ENCODE peak calls at places on chromosome 1, in ten cellular contexts. U, Q, C, L, M, D, B, X, N and K are unnamed samples.

GRCh38 chr1:245380790-245381535 is 226.2 kb downstream of the KIF26B start:
- DNase-seq in L (no peak), N (no peak), Q (no peak), M (no peak), X (no peak), B (no peak), C (no peak), D (no peak), U (no peak), K (no peak)

GRCh38 chr1:229282295-229282823 is 11.4 kb downstream of the RAB4A start:
- DNase-seq in N (no peak), U (no peak), B (no peak), C (no peak), D (no peak), M (no peak), X (no peak), L (no peak), Q (no peak), K (no peak)

GRCh38 chr1:154239491-154239890 is 18.7 kb downstream of the UBAP2L start:
- DNase-seq in C (no peak), U (no peak), X (no peak), M (no peak), Q (no peak), D (no peak), B (no peak), N (no peak), L (no peak), K (no peak)

GRCh38 chr1:228381336-228381735 is 25.3 kb downstream of the TRIM11 start:
- DNase-seq in U (no peak), L (no peak), Q (no peak), B (peak), M (no peak), D (no peak), C (no peak), N (no peak), X (no peak), K (no peak)

GRCh38 chr1:159942700-159943640 is 2.4 kb downstream of the IGSF9 start:
- DNase-seq in M (no peak), C (peak), Q (no peak), N (no peak), L (no peak), D (no peak), B (no peak), X (no peak), U (no peak), K (no peak)

GRCh38 chr1:147612366-147612765 is 58.0 kb downstream of the ACP6 start:
- DNase-seq in Q (no peak), L (no peak), M (no peak), X (no peak), B (no peak), U (no peak), D (no peak), C (no peak), N (no peak), K (peak)

GRCh38 chr1:239678181-239678580 is 291.8 kb downstream of the CHRM3 start:
- DNase-seq in U (no peak), Q (no peak), M (no peak), C (no peak), L (no peak), B (no peak), X (no peak), D (no peak), N (no peak), K (no peak)

GRCh38 chr1:22296701-22297591 is 154.0 kb upstream of the WNT4 start:
- DNase-seq in X (peak), D (no peak), C (no peak), Q (no peak), U (no peak), L (no peak), B (no peak), M (no peak), N (no peak), K (peak)

GRCh38 chr1:244435562-244436205 is 16.0 kb downstream of the ADSS2 start:
- DNase-seq in N (no peak), B (peak), U (peak), X (peak), D (no peak), Q (no peak), M (no peak), C (peak), L (peak), K (peak)

GRCh38 chr1:3598051-3598471 is 13.2 kb downstream of the MEGF6 start:
- DNase-seq in B (no peak), D (no peak), X (no peak), N (no peak), M (peak), C (no peak), Q (no peak), U (no peak), L (peak), K (no peak)

GRCh38 chr1:240237305-240237721 is 145.6 kb downstream of the FMN2 start:
- DNase-seq in D (no peak), N (no peak), C (no peak), U (peak), L (peak), X (peak), Q (no peak), M (no peak), B (peak), K (peak)

GRCh38 chr1:30923597-30923996 is 15.0 kb upstream of the SDC3 start:
- DNase-seq in C (no peak), X (peak), L (peak), U (peak), N (no peak), Q (no peak), B (no peak), M (no peak), D (no peak), K (peak)

GRCh38 chr1:38018864-38019343 is 6.4 kb downstream of the UTP11 start:
- DNase-seq in M (no peak), B (peak), C (no peak), U (peak), N (no peak), L (peak), X (peak), Q (no peak), D (no peak), K (peak)

GRCh38 chr1:235156265-235156664 is 4.8 kb downstream of the RBM34 start:
- DNase-seq in U (no peak), M (no peak), Q (no peak), D (no peak), C (no peak), B (no peak), X (no peak), N (no peak), L (no peak), K (peak)

GRCh38 chr1:23905461-23906025 is 7.6 kb downstream of the CNR2 start:
- DNase-seq in U (no peak), Q (no peak), N (no peak), X (no peak), L (no peak), C (no peak), B (no peak), M (no peak), D (no peak), K (no peak)

GRCh38 chr1:152227310-152227928 is 3.4 kb upstream of the HRNR start:
- DNase-seq in N (no peak), D (no peak), U (peak), M (no peak), Q (no peak), X (peak), L (peak), B (peak), C (peak), K (peak)

GRCh38 chr1:214717323-214717722 is 114.3 kb downstream of the CENPF start:
- DNase-seq in D (no peak), B (no peak), L (no peak), X (no peak), Q (no peak), U (no peak), N (no peak), C (no peak), M (no peak), K (no peak)

GRCh38 chr1:207004931-207005830 is 27.4 kb downstream of the C1orf116 start:
- DNase-seq in C (peak), Q (no peak), X (peak), U (peak), L (peak), M (peak), B (peak), D (no peak), N (no peak), K (peak)

GRCh38 chr1:30518696-30519095 is 204.7 kb downstream of the MATN1 start:
- DNase-seq in C (no peak), Q (no peak), L (no peak), N (no peak), B (no peak), M (no peak), D (no peak), U (no peak), X (no peak), K (no peak)

GRCh38 chr1:115456441-115456961 is 118.5 kb upstream of the NGF start:
- DNase-seq in B (no peak), L (no peak), Q (no peak), X (peak), C (no peak), N (no peak), M (no peak), D (no peak), U (peak), K (peak)

GRCh38 chr1:46246548-46247432 is 773 bp upstream of the RAD54L start:
- DNase-seq in M (peak), B (no peak), Q (no peak), C (no peak), U (peak), L (peak), X (peak), N (no peak), D (no peak), K (peak)

GRCh38 chr1:226862900-226863299 is 7.5 kb upstream of the PSEN2 start:
- DNase-seq in Q (no peak), B (peak), M (no peak), X (peak), N (no peak), U (peak), D (no peak), L (peak), C (no peak), K (peak)

GRCh38 chr1:156387899-156388813 is 19.1 kb downstream of the RHBG start:
- DNase-seq in D (no peak), B (no peak), M (no peak), X (no peak), N (no peak), C (peak), Q (no peak), U (no peak), L (peak), K (no peak)

GRCh38 chr1:174534789-174535188 is 87.0 kb downstream of the GPR52 start:
- DNase-seq in C (no peak), D (no peak), X (peak), Q (no peak), U (peak), N (no peak), L (no peak), B (peak), M (no peak), K (no peak)

GRCh38 chr1:99886841-99887240 is 36.7 kb downstream of the AGL start:
- DNase-seq in L (no peak), M (no peak), N (no peak), Q (no peak), U (peak), C (no peak), X (no peak), B (no peak), D (no peak), K (no peak)